ENCODE peak calls at places on chromosomes 3 and 15, in eight cellular contexts. Z is OCI-LY7, M is A549, E is pancreas, P is esophagus muscularis mucosa, X is A673, R is PC-3, U is body of pancreas. G is an unnamed sample. For H3K4me1, the result is how much of the 10 kb centered on the place peaks cover.

GRCh38 chr3:110608566-110608965 is 463.1 kb upstream of the NECTIN3 start:
- DNase-seq in R (no peak), E (no peak), M (no peak), X (no peak), P (no peak), U (no peak), Z (no peak), G (no peak)

GRCh38 chr15:53840681-53841080 is 81.2 kb upstream of the WDR72 start:
- DNase-seq in R (no peak), E (no peak), U (no peak), M (no peak), P (no peak), X (no peak), Z (no peak), G (no peak)

GRCh38 chr15:31272558-31273257 is 53.9 kb upstream of the KLF13 start:
- DNase-seq in Z (no peak), U (peak), P (peak), E (peak), R (no peak), X (no peak), M (no peak), G (peak)

GRCh38 chr15:52337961-52338535 is 42.4 kb upstream of the MYO5C start:
- DNase-seq in M (no peak), X (no peak), R (no peak), E (no peak), U (no peak), P (no peak), Z (no peak), G (no peak)

GRCh38 chr15:58903232-58903631 is 30.2 kb downstream of the SLTM start:
- DNase-seq in P (no peak), R (no peak), X (no peak), E (no peak), M (no peak), U (no peak), Z (no peak), G (no peak)

GRCh38 chr3:71478568-71478967 is 105.0 kb downstream of the FOXP1 start:
- DNase-seq in P (no peak), U (no peak), X (no peak), Z (no peak), R (peak), M (no peak), E (no peak), G (no peak)

GRCh38 chr3:4350789-4351163 is 47.6 kb downstream of the SETMAR start:
- DNase-seq in X (peak), P (no peak), R (peak), U (peak), Z (peak), M (peak), E (peak), G (no peak)

GRCh38 chr15:69573815-69574472 is 121.3 kb downstream of the RPLP1 start:
- DNase-seq in Z (no peak), X (no peak), P (no peak), U (no peak), M (no peak), E (no peak), R (peak), G (no peak)

GRCh38 chr3:69445498-69445897 is 59.6 kb upstream of the FRMD4B start:
- DNase-seq in Z (no peak), U (no peak), X (no peak), P (no peak), R (no peak), E (no peak), M (no peak), G (no peak)

GRCh38 chr3:78712270-78712669 is 1055.5 kb downstream of the ROBO1 start:
- DNase-seq in X (peak), M (no peak), U (no peak), P (no peak), E (no peak), R (no peak), Z (no peak), G (no peak)

GRCh38 chr3:51739100-51739499 is 32.2 kb downstream of the GRM2 start:
- DNase-seq in U (no peak), P (no peak), X (no peak), R (no peak), M (no peak), E (no peak), Z (no peak), G (no peak)

GRCh38 chr3:117660941-117661635 is 951.5 kb downstream of the TUSC7 start:
- DNase-seq in R (no peak), U (no peak), M (no peak), P (no peak), Z (no peak), X (peak), E (no peak), G (no peak)

GRCh38 chr15:44666208-44667038 is 3.0 kb upstream of the SPG11 start:
- DNase-seq in P (no peak), M (no peak), Z (peak), E (no peak), R (no peak), U (no peak), X (no peak), G (no peak)

GRCh38 chr3:184688251-184688851 is 23.5 kb downstream of the MAGEF1 start:
- DNase-seq in X (no peak), P (no peak), Z (no peak), R (peak), U (no peak), M (no peak), E (no peak), G (no peak)

GRCh38 chr15:42728975-42729374 is 8.0 kb downstream of the CDAN1 start:
- DNase-seq in R (no peak), P (no peak), X (no peak), E (no peak), M (no peak), Z (no peak), U (no peak), G (no peak)

GRCh38 chr3:143668924-143669790 is 179.1 kb downstream of the SLC9A9 start:
- DNase-seq in U (no peak), Z (no peak), P (no peak), E (no peak), R (no peak), X (no peak), M (no peak), G (no peak)

GRCh38 chr3:52095990-52096775 is 39.8 kb upstream of the DUSP7 start:
- DNase-seq in U (no peak), P (no peak), E (no peak), M (no peak), Z (no peak), R (no peak), X (no peak), G (no peak)

GRCh38 chr3:114525278-114525677 is 231.4 kb downstream of the TIGIT start:
- DNase-seq in P (no peak), R (no peak), M (no peak), U (no peak), Z (no peak), E (no peak), X (no peak), G (no peak)

GRCh38 chr3:38331257-38332022 is 15.1 kb upstream of the XYLB start:
- DNase-seq in Z (no peak), P (peak), X (no peak), M (no peak), E (no peak), R (no peak), U (no peak), G (no peak)

GRCh38 chr3:121641127-121641526 is 19.6 kb downstream of the HCLS1 start:
- DNase-seq in Z (no peak), P (no peak), R (no peak), X (no peak), M (no peak), U (no peak), E (no peak), G (no peak)

GRCh38 chr3:38586546-38587520 is 62.7 kb downstream of the SCN5A start:
- DNase-seq in Z (no peak), R (no peak), E (peak), M (no peak), P (peak), U (no peak), X (no peak), G (no peak)

GRCh38 chr3:47158208-47158607 is 5.7 kb downstream of the SETD2 start:
- DNase-seq in R (no peak), P (peak), M (no peak), Z (no peak), X (no peak), E (no peak), U (no peak), G (no peak)
- H3K4me1 ChIP-seq in R (under half), P (half or more), M (under half), Z (half or more), X (under half), E (under half), U (half or more), G (under half)

GRCh38 chr3:167116120-167116922 is 263.8 kb downstream of the ZBBX start:
- DNase-seq in R (no peak), U (no peak), X (no peak), M (no peak), Z (no peak), E (no peak), P (no peak), G (no peak)
- H3K27ac ChIP-seq in R (no peak), U (no peak), X (no peak), M (no peak), Z (no peak), E (no peak), P (no peak), G (no peak)

GRCh38 chr3:6091262-6091661 is 769.7 kb upstream of the GRM7 start:
- DNase-seq in E (no peak), Z (no peak), M (no peak), R (no peak), U (no peak), P (no peak), X (no peak), G (no peak)

DNA sequence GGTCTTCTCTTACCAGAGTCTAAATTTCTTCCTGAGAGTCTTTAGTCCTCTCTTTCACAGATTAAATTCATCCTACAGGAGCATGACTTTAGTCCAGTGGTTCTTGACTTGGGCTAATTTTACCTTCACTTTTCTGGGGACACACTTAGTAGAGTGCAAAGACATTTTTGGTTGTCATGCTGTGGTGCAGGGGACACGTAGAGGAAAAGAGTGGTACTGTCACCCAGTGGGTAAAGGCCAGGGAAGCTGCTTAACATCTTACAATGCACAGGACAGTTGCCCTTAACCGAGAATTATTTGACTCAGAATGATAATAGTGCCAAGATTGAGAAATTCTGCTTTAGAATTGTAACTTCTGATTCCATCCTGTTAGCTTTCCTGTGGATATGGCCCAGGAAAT is 772.5 kb upstream of the GRM7 start:
- DNase-seq in X (peak), E (no peak), R (no peak), Z (no peak), P (no peak), M (no peak), U (no peak), G (no peak)
- TF ChIP-seq CTCF in X (no peak), E (no peak), R (peak), Z (peak), P (no peak), M (no peak), U (no peak), G (no peak)

GRCh38 chr3:12675115-12675810 is 11.3 kb upstream of the RAF1 start:
- DNase-seq in P (no peak), X (no peak), E (no peak), M (no peak), Z (no peak), R (no peak), U (no peak), G (no peak)
- H3K4me1 ChIP-seq in P (under half), X (under half), E (under half), M (under half), Z (under half), R (under half), U (under half), G (under half)

DNA sequence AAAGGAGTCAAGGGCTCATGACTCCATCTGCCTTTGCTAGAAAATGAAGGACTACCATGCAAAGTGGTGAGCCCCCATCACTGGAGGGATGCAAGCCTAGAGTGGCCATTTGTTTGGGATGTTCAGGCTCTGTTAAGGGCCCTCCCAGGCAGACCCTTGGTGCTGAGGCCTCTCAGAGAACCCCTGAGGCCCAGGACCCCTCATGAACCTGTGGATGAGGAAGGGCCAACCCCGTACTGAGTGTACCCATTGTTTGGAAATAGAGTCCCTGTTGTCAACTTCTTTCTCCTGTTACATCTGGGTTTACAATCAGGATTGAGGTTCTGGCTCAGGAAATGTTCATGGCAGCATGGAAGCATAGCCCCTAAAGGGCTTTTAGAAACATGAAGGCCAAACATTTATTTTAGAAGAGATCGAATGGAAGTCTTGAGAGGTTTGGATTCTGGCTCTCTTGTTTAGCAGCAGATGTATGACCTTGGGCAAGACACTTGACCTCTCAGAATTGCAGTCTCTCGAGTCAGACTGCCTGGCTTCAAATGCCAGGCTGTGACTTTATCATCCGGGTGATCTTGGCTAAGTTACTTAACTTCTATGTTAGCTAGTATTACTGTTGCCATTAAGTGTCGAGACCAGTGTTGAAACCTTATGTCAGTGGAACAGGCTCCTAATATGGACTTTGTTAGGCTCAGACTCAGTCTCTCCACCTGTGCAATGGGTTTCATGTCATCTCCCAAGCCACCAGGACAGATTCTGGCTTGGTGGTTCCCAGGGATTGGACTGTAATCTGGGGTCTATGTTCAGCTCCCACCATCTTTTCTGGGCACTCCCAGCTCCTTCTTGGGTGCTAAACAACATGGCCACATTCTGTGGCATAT is 12.4 kb downstream of the ITGA11 start:
- DNase-seq in M (no peak), R (no peak), Z (no peak), X (no peak), U (no peak), E (no peak), P (peak), G (no peak)
- H3K27ac ChIP-seq in M (peak), R (no peak), Z (no peak), X (no peak), U (no peak), E (no peak), P (no peak), G (no peak)

GRCh38 chr3:128321418-128321817 is 145.3 kb downstream of the DNAJB8 start:
- DNase-seq in M (no peak), U (no peak), X (no peak), Z (no peak), R (no peak), E (no peak), P (no peak), G (no peak)

GRCh38 chr3:128323206-128324081 is 143.2 kb downstream of the DNAJB8 start:
- DNase-seq in U (peak), X (no peak), E (peak), Z (no peak), M (no peak), P (no peak), R (peak), G (no peak)

GRCh38 chr3:128320551-128321340 is 145.9 kb downstream of the DNAJB8 start:
- DNase-seq in P (no peak), E (peak), U (no peak), M (no peak), R (no peak), X (no peak), Z (no peak), G (no peak)

GRCh38 chr3:128319741-128320141 is 146.9 kb downstream of the DNAJB8 start:
- DNase-seq in Z (no peak), R (no peak), E (peak), U (peak), X (no peak), M (no peak), P (no peak), G (no peak)

GRCh38 chr3:128322030-128323022 is 144.4 kb downstream of the DNAJB8 start:
- DNase-seq in X (peak), Z (peak), P (no peak), U (peak), E (peak), R (peak), M (peak), G (no peak)
- TF ChIP-seq CTCF in X (peak), Z (peak), P (peak), U (peak), E (no peak), R (peak), M (peak), G (peak)

G was measured in lung.